ENCODE peak calls at places on chromosome 4, in eight cellular contexts. E, P, V, M, D, C, Z and B are unnamed samples.

GRCh38 chr4:71184195-71184781 is 154.5 kb upstream of the SLC4A4 start:
- DNase-seq in E (peak), P (peak), V (peak), M (peak), D (peak), C (peak), Z (peak), B (peak)

GRCh38 chr4:10080874-10081606 is 35.6 kb downstream of the WDR1 start:
- DNase-seq in E (no peak), P (peak), V (no peak), M (no peak), D (no peak), C (no peak), Z (no peak), B (no peak)

GRCh38 chr4:102586644-102587021 is 85.5 kb downstream of the NFKB1 start:
- DNase-seq in E (peak), P (no peak), V (no peak), M (no peak), D (no peak), C (no peak), Z (no peak), B (no peak)

GRCh38 chr4:106048250-106048931 is 153.1 kb downstream of the NPNT start:
- DNase-seq in E (no peak), P (no peak), V (no peak), M (no peak), D (peak), C (no peak), Z (no peak), B (no peak)

GRCh38 chr4:118935819-118936218 is 47.2 kb downstream of the SYNPO2 start:
- DNase-seq in E (no peak), P (no peak), V (no peak), M (no peak), D (no peak), C (no peak), Z (peak), B (no peak)

GRCh38 chr4:113935190-113935589 is 44.3 kb downstream of the ARSJ start:
- DNase-seq in E (no peak), P (no peak), V (no peak), M (no peak), D (peak), C (no peak), Z (no peak), B (no peak)

GRCh38 chr4:850323-850945 is 24.5 kb upstream of the CPLX1 start:
- DNase-seq in E (no peak), P (peak), V (no peak), M (no peak), D (no peak), C (no peak), Z (no peak), B (no peak)

GRCh38 chr4:165991325-165992180 is 118.5 kb downstream of the TLL1 start:
- DNase-seq in E (no peak), P (no peak), V (no peak), M (no peak), D (peak), C (no peak), Z (no peak), B (peak)

GRCh38 chr4:116726523-116726922 is 358.9 kb downstream of the TRAM1L1 start:
- DNase-seq in E (no peak), P (no peak), V (no peak), M (no peak), D (no peak), C (no peak), Z (no peak), B (no peak)

GRCh38 chr4:54230479-54231418 is 1.7 kb downstream of the PDGFRA start:
- DNase-seq in E (no peak), P (peak), V (peak), M (no peak), D (peak), C (peak), Z (no peak), B (no peak)

GRCh38 chr4:54568184-54568583 is 89.6 kb upstream of the KIT start:
- DNase-seq in E (no peak), P (no peak), V (no peak), M (no peak), D (peak), C (peak), Z (no peak), B (peak)

GRCh38 chr4:24164054-24164453 is 274.2 kb upstream of the PPARGC1A start:
- DNase-seq in E (no peak), P (no peak), V (no peak), M (no peak), D (no peak), C (peak), Z (no peak), B (no peak)

GRCh38 chr4:53043096-53043495 is 181.0 kb downstream of the RASL11B start:
- DNase-seq in E (no peak), P (no peak), V (no peak), M (no peak), D (no peak), C (no peak), Z (no peak), B (no peak)

GRCh38 chr4:133799916-133800315 is 401.7 kb downstream of the PABPC4L start:
- DNase-seq in E (no peak), P (no peak), V (no peak), M (no peak), D (peak), C (no peak), Z (no peak), B (no peak)

GRCh38 chr4:149738156-149738555 is 77.5 kb downstream of the IQCM start:
- DNase-seq in E (no peak), P (no peak), V (no peak), M (no peak), D (no peak), C (no peak), Z (no peak), B (no peak)

GRCh38 chr4:110183643-110184042 is 14.8 kb downstream of the ELOVL6 start:
- DNase-seq in E (no peak), P (no peak), V (no peak), M (no peak), D (no peak), C (no peak), Z (peak), B (no peak)

GRCh38 chr4:149790172-149790907 is 25.3 kb downstream of the IQCM start:
- DNase-seq in E (no peak), P (no peak), V (no peak), M (no peak), D (peak), C (no peak), Z (no peak), B (no peak)

GRCh38 chr4:88137112-88137511 is 21.3 kb downstream of the ABCG2 start:
- DNase-seq in E (no peak), P (no peak), V (no peak), M (no peak), D (no peak), C (peak), Z (no peak), B (no peak)

GRCh38 chr4:139509727-139510410 is 46.1 kb downstream of the SETD7 start:
- DNase-seq in E (no peak), P (no peak), V (no peak), M (peak), D (peak), C (no peak), Z (peak), B (no peak)

GRCh38 chr4:33715996-33716395 is 2528.3 kb downstream of the ARAP2 start:
- DNase-seq in E (no peak), P (no peak), V (no peak), M (no peak), D (peak), C (peak), Z (no peak), B (peak)

GRCh38 chr4:141036786-141037185 is 96.5 kb downstream of the RNF150 start:
- DNase-seq in E (no peak), P (no peak), V (no peak), M (no peak), D (no peak), C (no peak), Z (no peak), B (no peak)

GRCh38 chr4:38601244-38601915 is 62.6 kb upstream of the KLF3 start:
- DNase-seq in E (no peak), P (no peak), V (no peak), M (peak), D (peak), C (peak), Z (peak), B (no peak)

GRCh38 chr4:20889901-20890300 is 189.6 kb downstream of the PACRGL start:
- DNase-seq in E (no peak), P (no peak), V (no peak), M (no peak), D (no peak), C (no peak), Z (no peak), B (no peak)

GRCh38 chr4:82104578-82104977 is 269.2 kb downstream of the HNRNPD start:
- DNase-seq in E (no peak), P (no peak), V (no peak), M (no peak), D (no peak), C (no peak), Z (no peak), B (no peak)

GRCh38 chr4:159105063-159105414 is 2.2 kb downstream of the RAPGEF2 start:
- DNase-seq in E (no peak), P (no peak), V (no peak), M (no peak), D (no peak), C (peak), Z (no peak), B (no peak)

GRCh38 chr4:62243895-62244294 is 1043.8 kb downstream of the ADGRL3 start:
- DNase-seq in E (no peak), P (no peak), V (no peak), M (no peak), D (no peak), C (no peak), Z (no peak), B (no peak)

GRCh38 chr4:54433686-54434085 is 204.6 kb downstream of the PDGFRA start:
- DNase-seq in E (no peak), P (no peak), V (no peak), M (no peak), D (peak), C (peak), Z (peak), B (no peak)

GRCh38 chr4:107666134-107666533 is 53.9 kb downstream of the PAPSS1 start:
- DNase-seq in E (no peak), P (no peak), V (no peak), M (no peak), D (peak), C (no peak), Z (peak), B (no peak)

GRCh38 chr4:99759988-99760387 is 56.6 kb upstream of the DAPP1 start:
- DNase-seq in E (no peak), P (no peak), V (no peak), M (no peak), D (no peak), C (no peak), Z (no peak), B (no peak)

GRCh38 chr4:142428715-142429114 is 417.4 kb downstream of the INPP4B start:
- DNase-seq in E (no peak), P (no peak), V (no peak), M (no peak), D (no peak), C (no peak), Z (no peak), B (no peak)

GRCh38 chr4:76155979-76156378 is 7.8 kb upstream of the NUP54 start:
- DNase-seq in E (no peak), P (no peak), V (no peak), M (no peak), D (no peak), C (no peak), Z (no peak), B (no peak)

GRCh38 chr4:177005801-177006230 is 213.1 kb upstream of the VEGFC start:
- DNase-seq in E (no peak), P (no peak), V (no peak), M (no peak), D (peak), C (peak), Z (peak), B (peak)